ENCODE peak calls at places on chromosomes 12 and 14, in five cellular contexts. One of them, this sample, is unnamed.

GRCh38 chr12:49985981-49986380 is 13.2 kb downstream of the AQP6 start:
- DNase-seq in right cardiac atrium: no peak
- DNase-seq in BE2C: no peak
- DNase-seq in H9: no peak
- DNase-seq in gastrocnemius medialis: no peak
- DNase-seq in this sample: no peak

GRCh38 chr14:76769636-76770292 is 8.5 kb downstream of the VASH1 start:
- DNase-seq in right cardiac atrium: no peak
- DNase-seq in BE2C: no peak
- DNase-seq in H9: peak; percentile 25
- DNase-seq in gastrocnemius medialis: no peak
- DNase-seq in this sample: no peak

GRCh38 chr14:103372552-103373304 is 12.5 kb upstream of the MARK3 start:
- DNase-seq in right cardiac atrium: no peak
- DNase-seq in BE2C: no peak
- DNase-seq in H9: no peak
- DNase-seq in gastrocnemius medialis: no peak
- DNase-seq in this sample: no peak

GRCh38 chr12:131865196-131865875 is 29.1 kb upstream of the ULK1 start:
- DNase-seq in right cardiac atrium: no peak
- DNase-seq in BE2C: peak; percentile 8
- DNase-seq in H9: no peak
- DNase-seq in gastrocnemius medialis: no peak
- DNase-seq in this sample: no peak

GRCh38 chr14:36293824-36294223 is 26.6 kb downstream of the MBIP start:
- DNase-seq in right cardiac atrium: no peak
- DNase-seq in BE2C: no peak
- DNase-seq in H9: no peak
- DNase-seq in gastrocnemius medialis: no peak
- DNase-seq in this sample: no peak

GRCh38 chr12:107480836-107481608 is 204.6 kb upstream of the PWP1 start:
- DNase-seq in right cardiac atrium: no peak
- DNase-seq in BE2C: no peak
- DNase-seq in H9: no peak
- DNase-seq in gastrocnemius medialis: no peak
- DNase-seq in this sample: no peak

GRCh38 chr14:67059576-67059975 is 129.7 kb upstream of the GARIN2 start:
- DNase-seq in right cardiac atrium: no peak
- DNase-seq in BE2C: no peak
- DNase-seq in H9: no peak
- DNase-seq in gastrocnemius medialis: no peak
- DNase-seq in this sample: no peak

GRCh38 chr14:49702725-49703124 is 9.8 kb downstream of the KLHDC1 start:
- DNase-seq in right cardiac atrium: no peak
- DNase-seq in BE2C: no peak
- DNase-seq in H9: no peak
- DNase-seq in gastrocnemius medialis: no peak
- DNase-seq in this sample: no peak

GRCh38 chr12:71141270-71141948 is 16.4 kb downstream of the TSPAN8 start:
- DNase-seq in right cardiac atrium: no peak
- DNase-seq in BE2C: no peak
- DNase-seq in H9: no peak
- DNase-seq in gastrocnemius medialis: peak; percentile 6
- DNase-seq in this sample: no peak

GRCh38 chr14:90154110-90154509 is 92.3 kb downstream of the KCNK13 start:
- DNase-seq in right cardiac atrium: no peak
- DNase-seq in BE2C: no peak
- DNase-seq in H9: no peak
- DNase-seq in gastrocnemius medialis: no peak
- DNase-seq in this sample: no peak

GRCh38 chr12:56020437-56021189 is at the start of gene IKZF4:
- DNase-seq in right cardiac atrium: peak; percentile 84
- DNase-seq in BE2C: peak; percentile 55
- DNase-seq in H9: peak; percentile 87
- DNase-seq in gastrocnemius medialis: no peak
- DNase-seq in this sample: peak; percentile 77

GRCh38 chr12:1883513-1883912 is 34.9 kb downstream of the CACNA2D4 start:
- DNase-seq in right cardiac atrium: no peak
- DNase-seq in BE2C: no peak
- DNase-seq in H9: no peak
- DNase-seq in gastrocnemius medialis: no peak
- DNase-seq in this sample: no peak

GRCh38 chr14:26730929-26731618 is 133.2 kb upstream of the NOVA1 start:
- DNase-seq in right cardiac atrium: no peak
- DNase-seq in BE2C: peak; percentile 35
- DNase-seq in H9: peak; percentile 63
- DNase-seq in gastrocnemius medialis: no peak
- DNase-seq in this sample: peak; percentile 58

GRCh38 chr12:6288235-6288634 is 22.2 kb upstream of the PLEKHG6 start:
- DNase-seq in right cardiac atrium: no peak
- DNase-seq in BE2C: no peak
- DNase-seq in H9: no peak
- DNase-seq in gastrocnemius medialis: no peak
- DNase-seq in this sample: no peak

GRCh38 chr12:50107416-50108268 is 3.8 kb downstream of the GPD1 start:
- DNase-seq in right cardiac atrium: no peak
- DNase-seq in BE2C: no peak
- DNase-seq in H9: no peak
- DNase-seq in gastrocnemius medialis: no peak
- DNase-seq in this sample: no peak

GRCh38 chr12:129532082-129532481 is 371.7 kb downstream of the TMEM132D start:
- DNase-seq in right cardiac atrium: no peak
- DNase-seq in BE2C: no peak
- DNase-seq in H9: no peak
- DNase-seq in gastrocnemius medialis: no peak
- DNase-seq in this sample: no peak

GRCh38 chr12:115941362-115941761 is 336.1 kb downstream of the MED13L start:
- DNase-seq in right cardiac atrium: no peak
- DNase-seq in BE2C: no peak
- DNase-seq in H9: no peak
- DNase-seq in gastrocnemius medialis: no peak
- DNase-seq in this sample: no peak

GRCh38 chr14:28754209-28754985 is 12.2 kb upstream of the FOXG1 start:
- DNase-seq in right cardiac atrium: no peak
- DNase-seq in BE2C: peak; percentile 51
- DNase-seq in H9: peak; percentile 35
- DNase-seq in gastrocnemius medialis: no peak
- DNase-seq in this sample: peak; percentile 72

GRCh38 chr14:102645746-102646440 is 53.4 kb downstream of the RCOR1 start:
- DNase-seq in right cardiac atrium: no peak
- DNase-seq in BE2C: no peak
- DNase-seq in H9: no peak
- DNase-seq in gastrocnemius medialis: no peak
- DNase-seq in this sample: no peak

GRCh38 chr14:46147486-46147885 is 504.1 kb downstream of the RPL10L start:
- DNase-seq in right cardiac atrium: no peak
- DNase-seq in BE2C: no peak
- DNase-seq in H9: no peak
- DNase-seq in gastrocnemius medialis: no peak
- DNase-seq in this sample: no peak

GRCh38 chr12:94123127-94123526 is 25.2 kb upstream of the PLXNC1 start:
- DNase-seq in right cardiac atrium: no peak
- DNase-seq in BE2C: no peak
- DNase-seq in H9: no peak
- DNase-seq in gastrocnemius medialis: no peak
- DNase-seq in this sample: no peak

GRCh38 chr12:1928439-1929121 is 10.1 kb upstream of the CACNA2D4 start:
- DNase-seq in right cardiac atrium: no peak
- DNase-seq in BE2C: no peak
- DNase-seq in H9: peak; percentile 27
- DNase-seq in gastrocnemius medialis: no peak
- DNase-seq in this sample: peak; percentile 10

GRCh38 chr14:104106471-104106991 is 21.0 kb downstream of the ASPG start:
- DNase-seq in right cardiac atrium: peak; percentile 46
- DNase-seq in BE2C: no peak
- DNase-seq in H9: peak; percentile 21
- DNase-seq in gastrocnemius medialis: no peak
- DNase-seq in this sample: no peak

DNA sequence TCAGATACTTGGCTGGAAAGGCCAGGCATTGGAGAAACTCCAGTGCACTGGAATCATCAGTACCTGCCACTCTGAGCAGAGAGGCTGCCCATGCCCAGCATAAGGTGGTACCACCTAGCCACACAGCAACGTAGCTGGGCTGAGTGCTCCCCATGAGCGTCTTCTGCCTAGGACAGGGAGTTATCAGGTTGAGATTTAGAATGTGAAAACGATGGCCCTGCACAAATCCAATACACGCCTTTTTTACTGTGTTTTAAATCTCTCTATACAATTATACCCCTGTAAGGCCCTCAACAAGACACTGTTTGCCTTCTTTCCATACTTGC is 66.7 kb upstream of the PTGR2 start:
- DNase-seq in right cardiac atrium: no peak
- DNase-seq in BE2C: no peak
- DNase-seq in H9: peak; percentile 19
- DNase-seq in gastrocnemius medialis: no peak
- DNase-seq in this sample: no peak
- H3K4me1 ChIP-seq in right cardiac atrium: peaks cover 34% of the 10 kb centered on the region
- H3K4me1 ChIP-seq in BE2C: peaks cover 4% of the 10 kb centered on the region
- H3K4me1 ChIP-seq in H9: peaks cover 3% of the 10 kb centered on the region
- H3K4me1 ChIP-seq in gastrocnemius medialis: peaks cover 70% of the 10 kb centered on the region
- H3K4me1 ChIP-seq in this sample: peaks cover 55% of the 10 kb centered on the region

DNA sequence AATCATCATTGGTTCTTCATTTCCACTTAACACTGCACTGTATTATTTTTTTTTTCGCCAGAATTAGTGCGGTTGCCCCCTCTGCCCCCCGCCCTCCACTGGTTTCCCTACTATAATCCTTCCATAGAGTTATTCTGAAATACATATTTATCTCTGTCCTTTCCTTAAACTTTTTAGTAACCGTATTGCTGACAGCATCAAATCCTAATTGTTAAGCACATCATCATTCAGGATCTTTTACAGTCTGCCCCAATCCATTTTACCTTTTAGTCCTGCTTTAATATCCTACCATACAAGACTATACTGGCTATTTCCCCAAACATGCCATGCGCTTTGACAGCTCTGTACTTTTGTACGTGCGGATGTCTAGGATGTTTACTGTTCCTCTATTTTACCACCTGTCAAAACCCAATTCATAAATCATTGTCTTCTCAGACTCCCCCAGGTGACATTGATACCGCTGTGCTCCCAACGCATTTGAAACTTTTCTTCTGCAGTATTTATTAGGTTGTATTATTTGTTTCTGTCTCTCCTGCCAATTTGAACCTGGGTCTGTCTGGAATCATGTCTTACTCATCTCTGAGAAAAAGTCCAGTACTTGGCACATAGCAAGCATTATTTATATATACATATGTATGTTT is 1.0 kb downstream of the FGFR1OP2 start:
- DNase-seq in right cardiac atrium: no peak
- DNase-seq in BE2C: no peak
- DNase-seq in H9: no peak
- DNase-seq in gastrocnemius medialis: no peak
- DNase-seq in this sample: no peak
- H3K4me1 ChIP-seq in right cardiac atrium: peaks cover 4% of the 10 kb centered on the region
- H3K4me1 ChIP-seq in BE2C: no peaks in the 10 kb centered on the region
- H3K4me1 ChIP-seq in H9: peaks cover 3% of the 10 kb centered on the region
- H3K4me1 ChIP-seq in gastrocnemius medialis: peaks cover 76% of the 10 kb centered on the region
- H3K4me1 ChIP-seq in this sample: peaks cover 34% of the 10 kb centered on the region

GRCh38 chr14:68551045-68551683 is 241.7 kb downstream of the ZFP36L1 start:
- DNase-seq in right cardiac atrium: peak; percentile 53
- DNase-seq in BE2C: no peak
- DNase-seq in H9: no peak
- DNase-seq in gastrocnemius medialis: no peak
- DNase-seq in this sample: no peak
- H3K4me1 ChIP-seq in right cardiac atrium: peaks cover 47% of the 10 kb centered on the region
- H3K4me1 ChIP-seq in BE2C: no peaks in the 10 kb centered on the region
- H3K4me1 ChIP-seq in H9: peaks cover 16% of the 10 kb centered on the region
- H3K4me1 ChIP-seq in gastrocnemius medialis: peaks cover 86% of the 10 kb centered on the region
- H3K4me1 ChIP-seq in this sample: peaks cover 72% of the 10 kb centered on the region

GRCh38 chr12:27618836-27619235 is 77.4 kb upstream of the REP15 start:
- DNase-seq in right cardiac atrium: no peak
- DNase-seq in BE2C: no peak
- DNase-seq in H9: no peak
- DNase-seq in gastrocnemius medialis: no peak
- DNase-seq in this sample: no peak
- H3K4me1 ChIP-seq in right cardiac atrium: peaks cover 3% of the 10 kb centered on the region
- H3K4me1 ChIP-seq in BE2C: peaks cover 10% of the 10 kb centered on the region
- H3K4me1 ChIP-seq in H9: no peaks in the 10 kb centered on the region
- H3K4me1 ChIP-seq in gastrocnemius medialis: peaks cover 10% of the 10 kb centered on the region
- H3K4me1 ChIP-seq in this sample: peaks cover 6% of the 10 kb centered on the region

DNA sequence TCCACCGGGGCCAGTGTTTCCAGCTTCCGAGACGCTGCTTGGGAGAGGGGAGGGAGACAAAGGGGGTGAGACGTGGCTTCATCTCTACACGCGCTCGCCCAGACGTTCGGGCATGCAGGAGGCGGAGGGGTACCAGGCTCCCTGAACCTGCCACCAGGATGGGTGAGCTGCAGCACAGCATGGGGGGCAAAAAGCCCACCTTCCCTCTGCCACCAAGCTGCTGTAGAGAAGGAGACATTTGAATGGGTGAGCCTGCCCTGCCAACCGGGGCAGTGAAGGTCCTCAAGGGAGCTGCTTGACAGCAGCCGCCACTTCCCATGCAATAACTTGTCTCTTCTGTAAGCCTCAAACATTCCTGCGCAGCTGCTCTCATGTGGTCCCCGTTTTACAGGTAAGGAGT is 78.4 kb upstream of the DICER1 start:
- DNase-seq in right cardiac atrium: no peak
- DNase-seq in BE2C: no peak
- DNase-seq in H9: no peak
- DNase-seq in gastrocnemius medialis: no peak
- DNase-seq in this sample: no peak
- H3K4me1 ChIP-seq in right cardiac atrium: peaks cover 7% of the 10 kb centered on the region
- H3K4me1 ChIP-seq in BE2C: peaks cover 6% of the 10 kb centered on the region
- H3K4me1 ChIP-seq in H9: no peaks in the 10 kb centered on the region
- H3K4me1 ChIP-seq in gastrocnemius medialis: no peaks in the 10 kb centered on the region
- H3K4me1 ChIP-seq in this sample: peaks cover 13% of the 10 kb centered on the region

This sample was measured in testis.